ENCODE peak calls at places on chromosomes 12 and 14, in six cellular contexts. One of them, this sample, is unnamed. For H3K4me1, the result is how much of the 10 kb centered on the place peaks cover.

GRCh38 chr12:57887631-57888406 is 41.3 kb upstream of the CTDSP2 start:
- DNase-seq in fibroblast of lung: peak
- DNase-seq in ovary: peak
- DNase-seq in left lung: no peak
- DNase-seq in A673: no peak
- DNase-seq in H1: no peak
- DNase-seq in this sample: no peak

GRCh38 chr14:71414631-71415403 is 507.6 kb downstream of the PCNX1 start:
- DNase-seq in left lung: no peak
- DNase-seq in ovary: no peak
- DNase-seq in A673: no peak
- DNase-seq in H1: no peak
- DNase-seq in fibroblast of lung: peak
- DNase-seq in this sample: no peak

GRCh38 chr14:37584211-37585100 is 10.6 kb downstream of the FOXA1 start:
- DNase-seq in H1: no peak
- DNase-seq in fibroblast of lung: no peak
- DNase-seq in ovary: no peak
- DNase-seq in A673: no peak
- DNase-seq in left lung: no peak
- DNase-seq in this sample: no peak

GRCh38 chr12:76241371-76241770 is 106.8 kb downstream of the BBS10 start:
- DNase-seq in left lung: no peak
- DNase-seq in H1: no peak
- DNase-seq in fibroblast of lung: peak
- DNase-seq in A673: no peak
- DNase-seq in ovary: no peak
- DNase-seq in this sample: no peak

GRCh38 chr14:73616831-73617230 is 4.5 kb downstream of the ACOT6 start:
- DNase-seq in fibroblast of lung: no peak
- DNase-seq in left lung: no peak
- DNase-seq in A673: no peak
- DNase-seq in H1: no peak
- DNase-seq in ovary: no peak
- DNase-seq in this sample: no peak

GRCh38 chr12:106227641-106228319 is 20.0 kb downstream of the CKAP4 start:
- DNase-seq in H1: no peak
- DNase-seq in ovary: no peak
- DNase-seq in fibroblast of lung: peak
- DNase-seq in left lung: peak
- DNase-seq in A673: no peak
- DNase-seq in this sample: peak

GRCh38 chr14:55107766-55108554 is 21.1 kb upstream of the LGALS3 start:
- DNase-seq in ovary: peak
- DNase-seq in fibroblast of lung: peak
- DNase-seq in A673: peak
- DNase-seq in H1: no peak
- DNase-seq in left lung: peak
- DNase-seq in this sample: peak

GRCh38 chr14:95098984-95099599 is 58.2 kb downstream of the DICER1 start:
- DNase-seq in left lung: no peak
- DNase-seq in A673: peak
- DNase-seq in fibroblast of lung: peak
- DNase-seq in ovary: peak
- DNase-seq in H1: peak
- DNase-seq in this sample: peak

GRCh38 chr12:89273525-89273924 is 78.8 kb downstream of the DUSP6 start:
- DNase-seq in ovary: no peak
- DNase-seq in fibroblast of lung: no peak
- DNase-seq in A673: no peak
- DNase-seq in H1: no peak
- DNase-seq in left lung: no peak
- DNase-seq in this sample: no peak

GRCh38 chr14:73833530-73834257 is 17.9 kb upstream of the PTGR2 start:
- DNase-seq in left lung: no peak
- DNase-seq in ovary: no peak
- DNase-seq in H1: no peak
- DNase-seq in fibroblast of lung: peak
- DNase-seq in A673: no peak
- DNase-seq in this sample: no peak

GRCh38 chr12:108308432-108308831 is 30.7 kb downstream of the CMKLR1 start:
- DNase-seq in fibroblast of lung: peak
- DNase-seq in H1: no peak
- DNase-seq in A673: no peak
- DNase-seq in left lung: no peak
- DNase-seq in ovary: no peak
- DNase-seq in this sample: no peak

GRCh38 chr14:93897476-93897845 is 29.7 kb upstream of the FAM181A start:
- DNase-seq in fibroblast of lung: no peak
- DNase-seq in left lung: no peak
- DNase-seq in ovary: no peak
- DNase-seq in H1: no peak
- DNase-seq in A673: no peak
- DNase-seq in this sample: no peak

DNA sequence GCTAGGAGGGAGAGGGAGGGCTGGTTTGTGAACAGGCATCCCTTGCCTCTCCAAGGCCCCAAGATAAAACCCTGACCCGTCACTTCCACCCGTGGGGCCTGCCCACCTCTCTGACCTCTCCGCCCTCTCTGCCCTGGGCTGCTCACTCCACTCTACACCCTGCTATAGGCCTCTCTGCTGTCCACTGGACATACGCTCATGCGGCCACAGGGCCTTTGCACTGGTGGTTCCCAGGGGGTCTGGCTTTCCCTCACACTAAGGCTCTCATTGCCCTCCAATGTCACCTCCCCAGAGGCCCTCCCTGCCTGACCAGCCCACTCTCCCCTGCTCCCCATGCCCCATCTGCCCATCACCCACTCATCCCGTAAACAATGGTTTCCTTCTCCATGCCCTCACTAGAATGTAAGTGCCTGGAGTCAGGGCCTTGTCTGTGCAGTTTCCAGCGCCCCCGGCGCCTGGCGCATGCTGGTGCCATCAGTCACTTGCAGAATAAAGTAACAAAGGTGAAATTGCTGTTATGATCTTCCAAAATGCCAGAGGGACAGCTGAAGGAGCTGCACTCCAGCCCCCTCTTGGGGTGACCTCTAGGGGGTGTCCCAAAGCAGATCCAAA is 73.6 kb downstream of the RFLNA start:
- DNase-seq in ovary: peak
- DNase-seq in fibroblast of lung: no peak
- DNase-seq in H1: no peak
- DNase-seq in A673: no peak
- DNase-seq in left lung: no peak
- DNase-seq in this sample: no peak
- H3K4me1 ChIP-seq in ovary: under half
- H3K4me1 ChIP-seq in fibroblast of lung: under half
- H3K4me1 ChIP-seq in H1: under half
- H3K4me1 ChIP-seq in A673: under half
- H3K4me1 ChIP-seq in left lung: under half
- H3K4me1 ChIP-seq in this sample: under half

GRCh38 chr14:68235011-68235410 is 415.4 kb downstream of the RAD51B start:
- DNase-seq in A673: no peak
- DNase-seq in H1: no peak
- DNase-seq in ovary: no peak
- DNase-seq in fibroblast of lung: peak
- DNase-seq in left lung: no peak
- DNase-seq in this sample: no peak

GRCh38 chr14:68233385-68233784 is 413.8 kb downstream of the RAD51B start:
- DNase-seq in H1: no peak
- DNase-seq in fibroblast of lung: peak
- DNase-seq in left lung: no peak
- DNase-seq in ovary: no peak
- DNase-seq in A673: no peak
- DNase-seq in this sample: no peak

GRCh38 chr14:68232643-68233055 is 413.1 kb downstream of the RAD51B start:
- DNase-seq in left lung: no peak
- DNase-seq in A673: peak
- DNase-seq in fibroblast of lung: peak
- DNase-seq in ovary: peak
- DNase-seq in H1: no peak
- DNase-seq in this sample: no peak

GRCh38 chr14:68236525-68236924 is 416.9 kb downstream of the RAD51B start:
- DNase-seq in H1: no peak
- DNase-seq in ovary: no peak
- DNase-seq in A673: no peak
- DNase-seq in left lung: no peak
- DNase-seq in fibroblast of lung: no peak
- DNase-seq in this sample: no peak

GRCh38 chr14:68234101-68234905 is 414.7 kb downstream of the RAD51B start:
- DNase-seq in A673: no peak
- DNase-seq in H1: no peak
- DNase-seq in fibroblast of lung: no peak
- DNase-seq in left lung: no peak
- DNase-seq in ovary: no peak
- DNase-seq in this sample: no peak
- H3K27ac ChIP-seq in A673: no peak
- H3K27ac ChIP-seq in H1: no peak
- H3K27ac ChIP-seq in fibroblast of lung: no peak
- H3K27ac ChIP-seq in left lung: peak
- H3K27ac ChIP-seq in ovary: peak
- H3K27ac ChIP-seq in this sample: no peak

GRCh38 chr12:65605019-65605418 is 219.3 kb upstream of the HMGA2 start:
- DNase-seq in fibroblast of lung: peak
- DNase-seq in ovary: no peak
- DNase-seq in A673: no peak
- DNase-seq in left lung: no peak
- DNase-seq in H1: no peak
- DNase-seq in this sample: no peak
- H3K4me1 ChIP-seq in fibroblast of lung: under half
- H3K4me1 ChIP-seq in ovary: under half
- H3K4me1 ChIP-seq in A673: under half
- H3K4me1 ChIP-seq in left lung: under half
- H3K4me1 ChIP-seq in H1: under half
- H3K4me1 ChIP-seq in this sample: under half

GRCh38 chr12:3888654-3889053 is 15.5 kb upstream of the PARP11 start:
- DNase-seq in H1: no peak
- DNase-seq in ovary: no peak
- DNase-seq in A673: no peak
- DNase-seq in fibroblast of lung: no peak
- DNase-seq in left lung: no peak
- DNase-seq in this sample: no peak

GRCh38 chr12:3896851-3897351 is 23.7 kb upstream of the PARP11 start:
- DNase-seq in fibroblast of lung: no peak
- DNase-seq in A673: no peak
- DNase-seq in H1: no peak
- DNase-seq in ovary: no peak
- DNase-seq in left lung: no peak
- DNase-seq in this sample: no peak

GRCh38 chr12:3897400-3897910 is 24.3 kb upstream of the PARP11 start:
- DNase-seq in A673: no peak
- DNase-seq in fibroblast of lung: no peak
- DNase-seq in ovary: no peak
- DNase-seq in H1: no peak
- DNase-seq in left lung: no peak
- DNase-seq in this sample: peak

GRCh38 chr12:3892631-3893030 is 19.4 kb upstream of the PARP11 start:
- DNase-seq in ovary: no peak
- DNase-seq in fibroblast of lung: no peak
- DNase-seq in left lung: no peak
- DNase-seq in H1: no peak
- DNase-seq in A673: no peak
- DNase-seq in this sample: no peak
- H3K27ac ChIP-seq in ovary: no peak
- H3K27ac ChIP-seq in fibroblast of lung: no peak
- H3K27ac ChIP-seq in left lung: no peak
- H3K27ac ChIP-seq in H1: no peak
- H3K27ac ChIP-seq in A673: no peak
- H3K27ac ChIP-seq in this sample: no peak

DNA sequence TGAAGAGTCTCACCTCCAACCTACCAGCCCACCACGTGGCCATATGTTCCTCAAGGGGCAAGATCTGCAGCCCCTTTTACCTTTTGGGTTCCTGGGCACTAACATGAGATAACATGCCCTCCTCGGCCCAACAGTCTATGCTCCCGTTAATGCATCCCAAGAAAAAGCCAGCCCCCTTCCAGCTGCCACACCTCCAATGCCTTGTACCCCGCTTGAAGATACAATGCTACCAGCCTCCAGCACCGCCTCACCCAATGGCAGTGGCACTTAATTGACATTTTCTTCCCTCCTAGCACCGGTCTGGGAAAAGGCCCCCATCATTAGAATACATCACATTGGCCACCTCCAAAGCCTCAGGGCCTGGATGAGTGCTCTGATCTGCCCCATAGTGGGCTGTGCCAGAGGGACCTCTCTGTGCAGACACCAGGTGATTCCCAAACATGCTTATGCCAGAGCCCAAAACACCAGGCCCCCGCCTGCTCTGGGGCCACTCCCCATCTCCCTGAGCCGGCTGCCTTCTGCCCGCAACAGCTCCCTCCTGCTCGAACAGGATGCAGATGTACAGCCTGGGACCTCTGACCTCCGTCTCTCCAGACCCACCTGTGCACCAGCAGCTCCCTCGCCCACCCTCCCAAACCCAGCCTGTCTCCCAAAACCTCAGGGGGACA is 118.3 kb downstream of the NCOR2 start:
- DNase-seq in ovary: no peak
- DNase-seq in fibroblast of lung: no peak
- DNase-seq in A673: no peak
- DNase-seq in left lung: peak
- DNase-seq in H1: no peak
- DNase-seq in this sample: no peak
- H3K4me1 ChIP-seq in ovary: under half
- H3K4me1 ChIP-seq in fibroblast of lung: under half
- H3K4me1 ChIP-seq in A673: under half
- H3K4me1 ChIP-seq in left lung: under half
- H3K4me1 ChIP-seq in H1: under half
- H3K4me1 ChIP-seq in this sample: under half